ENCODE peak calls at places on chromosomes 16 and 17, in eight cellular contexts. Y, C, B, F, L, K, O and I are unnamed samples.

GRCh38 chr16:72884037-72884436 is 163.9 kb downstream of the ZFHX3 start:
- DNase-seq in Y (peak), C (no peak), B (no peak), F (peak), L (no peak), K (no peak), O (no peak), I (no peak)

GRCh38 chr17:80780381-80781187 is 211.1 kb upstream of the CHMP6 start:
- DNase-seq in Y (peak), C (no peak), B (no peak), F (no peak), L (no peak), K (no peak), O (no peak), I (no peak)

GRCh38 chr17:41689497-41690299 is 1.0 kb downstream of the EIF1 start:
- DNase-seq in Y (peak), C (peak), B (no peak), F (peak), L (no peak), K (peak), O (peak), I (no peak)

GRCh38 chr17:74455025-74455585 is 11.3 kb upstream of the CD300A start:
- DNase-seq in Y (no peak), C (no peak), B (no peak), F (no peak), L (no peak), K (no peak), O (no peak), I (no peak)

GRCh38 chr16:51550785-51551184 is 399.7 kb upstream of the SALL1 start:
- DNase-seq in Y (peak), C (no peak), B (no peak), F (no peak), L (no peak), K (no peak), O (no peak), I (no peak)

GRCh38 chr16:14301150-14302030 is 230.3 kb downstream of the MRTFB start:
- DNase-seq in Y (no peak), C (peak), B (no peak), F (no peak), L (peak), K (peak), O (no peak), I (no peak)

GRCh38 chr17:2874211-2874686 is 78.0 kb downstream of the RAP1GAP2 start:
- DNase-seq in Y (no peak), C (peak), B (no peak), F (no peak), L (no peak), K (no peak), O (no peak), I (no peak)

GRCh38 chr17:21174186-21174585 is 39.8 kb downstream of the TMEM11 start:
- DNase-seq in Y (no peak), C (no peak), B (peak), F (no peak), L (no peak), K (peak), O (no peak), I (no peak)

GRCh38 chr16:29756654-29757053 is 10.9 kb upstream of the C16orf54 start:
- DNase-seq in Y (peak), C (no peak), B (no peak), F (no peak), L (no peak), K (peak), O (no peak), I (no peak)

GRCh38 chr16:61890346-61890745 is 145.9 kb downstream of the CDH8 start:
- DNase-seq in Y (no peak), C (no peak), B (no peak), F (no peak), L (no peak), K (no peak), O (no peak), I (no peak)

GRCh38 chr17:35788504-35788998 is 6.9 kb downstream of the MMP28 start:
- DNase-seq in Y (peak), C (no peak), B (no peak), F (peak), L (peak), K (peak), O (no peak), I (no peak)

GRCh38 chr17:21823643-21824042 is 131.3 kb downstream of the KCNJ18 start:
- DNase-seq in Y (no peak), C (no peak), B (no peak), F (no peak), L (no peak), K (no peak), O (no peak), I (no peak)

GRCh38 chr16:23505180-23505665 is 5.1 kb downstream of the GGA2 start:
- DNase-seq in Y (no peak), C (no peak), B (no peak), F (no peak), L (no peak), K (no peak), O (no peak), I (no peak)

GRCh38 chr17:81512984-81513668 is 527 bp upstream of the ACTG1 start:
- DNase-seq in Y (peak), C (peak), B (no peak), F (peak), L (peak), K (no peak), O (peak), I (no peak)

GRCh38 chr17:48351916-48352332 is 78.1 kb downstream of the SKAP1 start:
- DNase-seq in Y (peak), C (no peak), B (no peak), F (peak), L (peak), K (peak), O (no peak), I (no peak)

GRCh38 chr16:57773680-57774295 is 28.5 kb downstream of the KIFC3 start:
- DNase-seq in Y (peak), C (no peak), B (no peak), F (no peak), L (no peak), K (no peak), O (no peak), I (no peak)

GRCh38 chr17:42405963-42406495 is 17.0 kb downstream of the CAVIN1 start:
- DNase-seq in Y (peak), C (peak), B (peak), F (peak), L (peak), K (peak), O (peak), I (peak)

GRCh38 chr17:5446786-5447185 is 7.8 kb upstream of the C1QBP start:
- DNase-seq in Y (no peak), C (no peak), B (no peak), F (no peak), L (no peak), K (no peak), O (no peak), I (no peak)

GRCh38 chr16:87235810-87236515 is 81.2 kb downstream of the C16orf95 start:
- DNase-seq in Y (no peak), C (peak), B (no peak), F (no peak), L (no peak), K (no peak), O (no peak), I (no peak)

DNA sequence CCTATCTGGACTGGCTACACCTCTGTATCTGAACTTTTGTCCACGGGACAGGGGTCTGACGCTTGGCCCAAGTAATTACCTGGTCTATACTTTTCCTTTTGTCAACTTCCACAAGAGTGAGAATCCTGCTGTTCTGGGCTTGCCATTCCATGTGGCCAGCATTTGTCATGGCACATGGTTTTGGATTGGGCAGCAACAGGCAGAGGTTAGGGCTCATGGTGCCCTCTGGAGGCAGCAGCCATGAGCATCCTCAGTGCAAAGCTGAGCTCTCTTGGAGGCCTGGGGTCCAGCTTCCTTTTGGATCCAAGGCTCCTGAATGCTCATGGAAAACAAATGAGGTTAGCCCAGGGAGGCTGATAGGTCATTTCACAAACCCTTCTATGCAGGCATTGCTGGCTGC is 7.5 kb upstream of the EDC4 start:
- DNase-seq in Y (peak), C (peak), B (no peak), F (peak), L (peak), K (peak), O (no peak), I (no peak)
- TF ChIP-seq CTCF in Y (peak), C (peak), B (peak), F (peak), L (peak), K (peak), O (peak), I (peak)

GRCh38 chr17:17723354-17724261 is 42.4 kb downstream of the RAI1 start:
- DNase-seq in Y (peak), C (peak), B (peak), F (peak), L (no peak), K (peak), O (peak), I (peak)

GRCh38 chr17:17722081-17722905 is 41.0 kb downstream of the RAI1 start:
- DNase-seq in Y (peak), C (peak), B (no peak), F (no peak), L (no peak), K (no peak), O (no peak), I (no peak)

GRCh38 chr17:17724307-17724921 is 43.2 kb downstream of the RAI1 start:
- DNase-seq in Y (peak), C (peak), B (no peak), F (peak), L (no peak), K (peak), O (peak), I (no peak)

GRCh38 chr17:17721140-17721668 is 39.9 kb downstream of the RAI1 start:
- DNase-seq in Y (no peak), C (no peak), B (no peak), F (no peak), L (no peak), K (no peak), O (no peak), I (no peak)

DNA sequence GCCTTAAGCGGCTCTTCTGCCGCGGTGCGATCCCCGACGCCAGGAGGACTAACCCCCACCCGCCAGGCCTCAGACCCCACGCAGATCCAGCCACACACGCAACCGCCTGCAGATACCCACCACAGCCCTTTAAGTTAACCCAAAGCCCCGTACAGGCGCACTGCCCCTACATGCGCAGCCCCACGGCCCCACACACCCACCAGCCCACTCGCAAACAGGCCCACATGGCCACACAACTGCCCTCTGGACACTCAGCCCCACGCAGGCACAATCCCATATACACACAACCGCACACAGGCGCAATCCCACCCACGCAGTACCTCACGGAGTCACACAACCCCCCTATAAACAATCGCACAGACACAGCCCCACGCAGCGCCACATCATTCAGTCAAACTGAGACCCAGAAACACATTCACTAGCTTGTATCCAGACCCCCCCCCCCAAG is 41.7 kb downstream of the RAI1 start:
- DNase-seq in Y (no peak), C (no peak), B (no peak), F (no peak), L (no peak), K (no peak), O (no peak), I (no peak)
- TF ChIP-seq CTCF in Y (no peak), C (no peak), B (no peak), F (no peak), L (no peak), K (no peak), O (no peak), I (no peak)

GRCh38 chr16:79597775-79598174 is 2.8 kb downstream of the MAF start:
- DNase-seq in Y (no peak), C (no peak), B (no peak), F (no peak), L (no peak), K (no peak), O (no peak), I (no peak)

GRCh38 chr16:79599256-79599836 is 1.2 kb downstream of the MAF start:
- DNase-seq in Y (no peak), C (peak), B (no peak), F (no peak), L (peak), K (no peak), O (peak), I (no peak)

GRCh38 chr16:79597277-79597676 is 3.3 kb downstream of the MAF start:
- DNase-seq in Y (no peak), C (no peak), B (no peak), F (no peak), L (no peak), K (no peak), O (no peak), I (no peak)

GRCh38 chr16:79599837-79600635 is 501 bp downstream of the MAF start:
- DNase-seq in Y (no peak), C (peak), B (peak), F (peak), L (peak), K (peak), O (peak), I (no peak)

DNA sequence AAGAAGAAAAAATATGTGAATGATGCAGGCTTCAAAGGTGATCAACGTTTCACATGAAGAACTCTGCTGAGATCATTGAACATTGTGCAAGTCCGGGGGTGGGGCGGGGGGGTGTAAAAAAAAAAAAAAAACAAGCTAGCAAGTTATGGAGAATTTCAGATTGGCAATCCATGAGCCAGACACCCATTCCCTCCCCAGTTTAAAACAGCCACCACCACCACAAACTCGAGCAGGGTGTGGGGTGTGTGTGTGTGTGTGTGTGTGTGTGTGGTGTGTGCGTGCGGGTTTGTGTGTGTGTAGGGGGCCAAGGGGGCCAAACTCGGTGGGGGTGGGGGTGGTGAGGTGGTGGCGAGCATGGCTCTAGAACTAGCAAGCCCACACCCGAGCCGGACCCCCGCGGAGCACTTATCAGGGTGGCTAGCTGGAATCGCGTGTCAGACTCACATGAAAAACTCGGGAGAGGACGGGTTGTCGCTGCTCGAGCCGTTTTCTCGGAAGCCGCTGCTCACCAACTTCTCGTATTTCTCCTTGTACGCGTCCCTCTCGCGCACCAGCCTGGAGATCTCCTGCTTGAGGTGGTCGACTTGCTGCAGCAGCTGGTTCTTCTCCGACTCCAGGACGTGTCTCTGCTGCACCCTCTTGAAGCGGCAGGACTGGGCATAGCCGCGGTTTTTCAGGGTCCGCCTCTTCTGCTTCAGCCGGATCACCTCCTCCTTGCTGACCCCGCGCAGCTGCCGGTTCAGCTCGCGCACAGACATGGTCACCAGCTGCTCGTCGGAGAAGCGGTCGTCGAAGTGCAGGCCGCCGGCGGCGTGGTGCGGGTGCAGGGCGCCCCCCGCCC is 2.0 kb downstream of the MAF start:
- DNase-seq in Y (no peak), C (peak), B (peak), F (peak), L (peak), K (peak), O (peak), I (no peak)
- TF ChIP-seq CTCF in Y (no peak), C (peak), B (peak), F (no peak), L (no peak), K (no peak), O (peak), I (no peak)

GRCh38 chr17:76139801-76140660 is 1.0 kb downstream of the FOXJ1 start:
- DNase-seq in Y (no peak), C (peak), B (no peak), F (no peak), L (no peak), K (no peak), O (no peak), I (no peak)
- TF ChIP-seq CTCF in Y (no peak), C (peak), B (peak), F (no peak), L (no peak), K (no peak), O (no peak), I (no peak)

GRCh38 chr17:50426814-50427787 is 1.1 kb downstream of the ACSF2 start:
- DNase-seq in Y (peak), C (peak), B (no peak), F (peak), L (peak), K (peak), O (no peak), I (no peak)
- TF ChIP-seq CTCF in Y (peak), C (peak), B (peak), F (peak), L (peak), K (peak), O (peak), I (no peak)

DNA sequence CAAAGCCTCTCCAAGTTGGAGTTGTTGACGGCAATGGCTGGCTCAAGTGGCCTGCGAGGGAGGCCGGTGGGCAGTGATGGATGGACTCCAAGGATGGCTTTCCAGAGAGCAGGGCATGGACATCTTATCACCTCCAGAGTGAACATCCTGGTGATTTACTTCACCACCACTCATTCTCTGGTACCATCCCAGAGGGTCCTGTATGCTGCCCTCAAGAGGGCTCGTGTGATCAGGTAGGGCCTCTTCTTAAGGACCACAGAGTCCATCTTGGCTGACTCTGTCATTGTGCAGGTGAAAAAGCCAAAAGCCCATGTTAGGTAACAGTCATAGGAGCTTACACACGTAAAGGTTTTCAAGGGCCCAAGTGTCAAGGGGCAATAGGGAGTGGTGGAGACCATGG is 219.9 kb upstream of the N4BP1 start:
- DNase-seq in Y (no peak), C (peak), B (no peak), F (no peak), L (no peak), K (no peak), O (no peak), I (no peak)
- TF ChIP-seq CTCF in Y (no peak), C (no peak), B (no peak), F (no peak), L (no peak), K (no peak), O (no peak), I (no peak)

GRCh38 chr17:10309003-10309974 is 63.5 kb downstream of the MYH13 start:
- DNase-seq in Y (no peak), C (peak), B (no peak), F (no peak), L (no peak), K (no peak), O (no peak), I (no peak)

GRCh38 chr17:10316986-10317834 is 55.6 kb downstream of the MYH13 start:
- DNase-seq in Y (peak), C (peak), B (no peak), F (peak), L (peak), K (peak), O (peak), I (no peak)

GRCh38 chr17:10311131-10311530 is 61.7 kb downstream of the MYH13 start:
- DNase-seq in Y (no peak), C (no peak), B (no peak), F (no peak), L (no peak), K (no peak), O (no peak), I (no peak)

GRCh38 chr17:10314332-10314731 is 58.5 kb downstream of the MYH13 start:
- DNase-seq in Y (no peak), C (no peak), B (no peak), F (no peak), L (no peak), K (no peak), O (no peak), I (no peak)

GRCh38 chr17:10313037-10313672 is 59.7 kb downstream of the MYH13 start:
- DNase-seq in Y (no peak), C (peak), B (no peak), F (no peak), L (no peak), K (no peak), O (no peak), I (no peak)
- TF ChIP-seq CTCF in Y (no peak), C (peak), B (no peak), F (no peak), L (no peak), K (no peak), O (no peak), I (no peak)

DNA sequence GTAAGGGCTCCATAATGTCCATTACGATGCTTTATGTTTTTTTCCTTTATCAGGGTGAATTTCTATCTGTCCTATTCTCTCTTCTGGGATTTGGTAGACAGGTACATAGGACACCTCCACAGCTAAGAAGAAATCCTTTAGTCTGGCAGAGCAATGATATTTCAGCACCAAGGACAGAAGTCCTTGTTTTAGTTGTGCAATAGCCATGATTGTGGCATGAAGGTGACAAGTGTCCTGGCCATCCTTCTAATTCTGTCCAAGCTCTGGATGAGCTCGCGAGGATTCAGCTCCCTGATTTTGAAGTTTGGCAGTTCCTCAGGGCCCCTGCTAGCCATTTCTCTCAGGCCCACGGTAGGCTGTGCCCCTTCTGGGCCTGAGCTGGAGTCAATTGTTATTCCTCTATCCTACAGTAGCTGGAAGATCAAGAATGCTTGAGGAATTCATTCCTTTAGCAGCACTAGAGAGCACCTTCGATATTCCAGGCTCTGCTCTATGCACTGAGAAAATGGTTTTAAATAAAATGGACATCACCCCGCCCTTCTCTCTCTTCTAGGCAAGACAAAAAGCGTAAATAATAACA is 320.8 kb downstream of the XYLT1 start:
- DNase-seq in Y (no peak), C (no peak), B (no peak), F (no peak), L (no peak), K (no peak), O (no peak), I (no peak)
- TF ChIP-seq CTCF in Y (no peak), C (no peak), B (no peak), F (no peak), L (no peak), K (no peak), O (no peak), I (no peak)

GRCh38 chr16:19755268-19755667 is 37.2 kb downstream of the IQCK start:
- DNase-seq in Y (no peak), C (no peak), B (no peak), F (no peak), L (no peak), K (no peak), O (no peak), I (no peak)
- TF ChIP-seq CTCF in Y (no peak), C (peak), B (no peak), F (no peak), L (no peak), K (no peak), O (no peak), I (no peak)